ENCODE peak calls at places on chromosomes 4 and X, in nine cellular contexts. X is GM06990; P is NCI-H2171; Q is NT2/D1; C is pancreas; W is activated T-cell treated with anti-CD3 and anti-CD28 coated beads for 24 hours; O is T follicular helper cell; Z is AG09319; B is stimulated activated CD4-positive, alpha-beta T cell treated with anti-CD3 and anti-CD28 coated beads, Interleukin-1b, Interleukin-23, amount 100 ng/mL, for 1 hour. M is an unnamed sample.

GRCh38 chr4:153038493-153039311 is 102.6 kb downstream of the FHDC1 start:
- DNase-seq in W (no peak), Q (no peak), P (peak; percentile 38), O (no peak), Z (no peak), C (no peak), B (no peak), X (no peak), M (no peak)

GRCh38 chrX:84710611-84711010 is 208.4 kb upstream of the HDX start:
- DNase-seq in B (no peak), C (no peak), P (no peak), Z (no peak), Q (no peak), O (no peak), X (no peak), W (no peak), M (no peak)

GRCh38 chr4:154425514-154425913 is 66.1 kb downstream of the DCHS2 start:
- DNase-seq in W (no peak), O (no peak), C (no peak), B (no peak), Q (no peak), P (no peak), X (no peak), Z (no peak), M (no peak)

GRCh38 chrX:120302434-120302833 is 8.8 kb downstream of the TMEM255A start:
- DNase-seq in C (peak; percentile 56), B (no peak), O (no peak), W (no peak), Z (no peak), Q (peak; percentile 2), X (peak; percentile 55), P (no peak), M (peak; percentile 38)

GRCh38 chr4:139795476-139795875 is 129.9 kb downstream of the MGST2 start:
- DNase-seq in W (no peak), O (no peak), C (no peak), Z (no peak), B (no peak), Q (no peak), P (no peak), X (no peak), M (no peak)

GRCh38 chr4:74097631-74098550 is 1.1 kb downstream of the CXCL2 start:
- DNase-seq in B (no peak), C (no peak), O (no peak), P (no peak), Q (no peak), X (no peak), Z (no peak), W (no peak), M (no peak)

GRCh38 chr4:54930226-54930625 is 195.2 kb downstream of the KDR start:
- DNase-seq in W (no peak), C (no peak), X (no peak), Q (no peak), P (no peak), O (no peak), Z (no peak), B (no peak), M (no peak)

GRCh38 chr4:173332963-173333657 is 1.0 kb downstream of the HMGB2 start:
- DNase-seq in P (no peak), C (no peak), O (peak; percentile 8), Z (no peak), X (peak; percentile 20), Q (no peak), W (no peak), B (no peak), M (no peak)

GRCh38 chr4:101331017-101331416 is 16.3 kb downstream of the PPP3CA start:
- DNase-seq in Z (no peak), B (no peak), X (no peak), P (no peak), W (no peak), C (no peak), O (no peak), Q (no peak), M (no peak)

GRCh38 chr4:61411241-61411640 is 211.1 kb downstream of the ADGRL3 start:
- DNase-seq in Z (no peak), W (no peak), B (no peak), P (no peak), O (no peak), C (no peak), X (no peak), Q (no peak), M (no peak)

GRCh38 chrX:18649498-18649951 is 22.4 kb downstream of the RS1 start:
- DNase-seq in C (no peak), X (no peak), Q (peak; percentile 6), W (no peak), O (no peak), P (no peak), Z (no peak), B (no peak), M (no peak)

GRCh38 chr4:169307581-169307980 is 36.8 kb upstream of the SH3RF1 start:
- DNase-seq in B (no peak), Z (no peak), W (no peak), P (no peak), O (no peak), C (no peak), X (no peak), Q (no peak), M (no peak)